ENCODE peak calls at places on chromosomes 3 and 15, in four cellular contexts. Z, J, P and G are unnamed samples.
A peak's percentile ranks its signal among the peaks of the same experiment; 100 is the strongest.

GRCh38 chr15:47157827-47158226 is 559.5 kb upstream of the SEMA6D start:
- DNase-seq in P (no peak), Z (no peak), J (no peak), G (no peak)

GRCh38 chr3:195895078-195895899 is 13.1 kb downstream of the TNK2 start:
- DNase-seq in Z (peak; percentile 77), P (peak; percentile 70), J (peak; percentile 64), G (peak; percentile 66)

GRCh38 chr3:79886204-79886603 is 118.4 kb upstream of the ROBO1 start:
- DNase-seq in J (no peak), Z (no peak), P (no peak), G (no peak)

GRCh38 chr15:25946241-25946786 is 83.2 kb upstream of the ATP10A start:
- DNase-seq in Z (no peak), J (no peak), P (no peak), G (no peak)

GRCh38 chr3:158167737-158168469 is 58.0 kb downstream of the RSRC1 start:
- DNase-seq in P (no peak), J (no peak), Z (no peak), G (no peak)

GRCh38 chr3:122497425-122497824 is 17.3 kb downstream of the KPNA1 start:
- DNase-seq in J (no peak), P (no peak), Z (peak; percentile 6), G (no peak)

GRCh38 chr3:385151-385550 is 188.6 kb downstream of the CHL1 start:
- DNase-seq in Z (no peak), J (no peak), P (no peak), G (no peak)

GRCh38 chr3:157520485-157521184 is 17.4 kb upstream of the VEPH1 start:
- DNase-seq in P (no peak), Z (no peak), J (no peak), G (no peak)

GRCh38 chr3:59386165-59386564 is 336.3 kb upstream of the CFAP20DC start:
- DNase-seq in J (no peak), P (no peak), Z (peak; percentile 44), G (no peak)

GRCh38 chr15:71186971-71187960 is 72.0 kb downstream of the THSD4 start:
- DNase-seq in J (no peak), Z (no peak), P (no peak), G (no peak)

GRCh38 chr3:117706037-117706436 is 996.5 kb downstream of the TUSC7 start:
- DNase-seq in Z (no peak), P (no peak), J (no peak), G (no peak)

GRCh38 chr15:61037031-61037430 is 192.1 kb downstream of the RORA start:
- DNase-seq in P (no peak), Z (no peak), J (no peak), G (no peak)

GRCh38 chr3:54132685-54133084 is 10.3 kb downstream of the CACNA2D3 start:
- DNase-seq in Z (no peak), P (no peak), J (no peak), G (no peak)

GRCh38 chr3:182148360-182148759 is 436.6 kb downstream of the SOX2 start:
- DNase-seq in Z (no peak), P (no peak), J (no peak), G (no peak)

GRCh38 chr3:128415110-128415772 is 51.4 kb downstream of the DNAJB8 start:
- DNase-seq in P (no peak), Z (no peak), J (no peak), G (no peak)

GRCh38 chr15:39781147-39781966 is 1.3 kb downstream of the FSIP1 start:
- DNase-seq in P (no peak), Z (no peak), J (no peak), G (no peak)

GRCh38 chr3:42547401-42547945 is 34.3 kb downstream of the SEC22C start:
- DNase-seq in J (peak; percentile 8), P (peak; percentile 73), Z (peak; percentile 57), G (no peak)

GRCh38 chr3:178507507-178508442 is 28.5 kb upstream of the KCNMB2 start:
- DNase-seq in Z (no peak), J (peak; percentile 40), P (no peak), G (no peak)

GRCh38 chr15:45026646-45027045 is 3.7 kb downstream of the SORD start:
- DNase-seq in Z (no peak), J (no peak), P (no peak), G (no peak)

GRCh38 chr3:131431754-131432153 is 50.2 kb downstream of the NUDT16 start:
- DNase-seq in Z (no peak), J (no peak), P (no peak), G (no peak)

GRCh38 chr3:126317029-126317996 is 39.9 kb downstream of the KLF15 start:
- DNase-seq in J (no peak), Z (no peak), P (no peak), G (no peak)

GRCh38 chr3:194870394-194871110 is 184.9 kb downstream of the FAM43A start:
- DNase-seq in J (no peak), P (no peak), Z (no peak), G (no peak)

GRCh38 chr3:37262816-37263393 is 88.5 kb upstream of the LRRFIP2 start:
- DNase-seq in Z (no peak), J (no peak), P (no peak), G (no peak)